ENCODE peak calls at places on chromosomes 13 and 19, in ten cellular contexts. K is HEK293T; N is heart right ventricle; J is T-helper 2 cell; A is B cell; B is stimulated activated CD8-positive, alpha-beta memory T cell treated with anti-CD3 and anti-CD28 coated beads, Interleukin-15, amount 100 ng/mL, for 4 hours; Y is Caki2; F is amniotic stem cell; H is foreskin fibroblast; C is brain microvascular endothelial cell. W is an unnamed sample.

GRCh38 chr13:46041335-46041934 is 11.1 kb downstream of the ZC3H13 start:
- DNase-seq in K (no peak), N (no peak), J (no peak), A (no peak), B (no peak), Y (no peak), F (no peak), H (no peak), C (no peak), W (no peak)

GRCh38 chr19:15107056-15108010 is at the start of gene SYDE1:
- DNase-seq in K (peak; percentile 68), N (peak; percentile 68), J (no peak), A (peak; percentile 67), B (no peak), Y (peak; percentile 72), F (peak; percentile 16), H (peak; percentile 66), C (no peak), W (peak; percentile 74)

GRCh38 chr13:112032186-112032835 is 34.6 kb upstream of the SOX1 start:
- DNase-seq in K (no peak), N (no peak), J (no peak), A (no peak), B (no peak), Y (peak; percentile 54), F (no peak), H (peak; percentile 10), C (peak; percentile 3), W (peak; percentile 69)

GRCh38 chr13:44710576-44710975 is 134.4 kb upstream of the TSC22D1 start:
- DNase-seq in K (no peak), N (no peak), J (no peak), A (no peak), B (no peak), Y (peak; percentile 63), F (peak; percentile 75), H (peak; percentile 92), C (peak; percentile 94), W (peak; percentile 85)

GRCh38 chr13:20633802-20634201 is 66.8 kb downstream of the IFT88 start:
- DNase-seq in K (no peak), N (no peak), J (no peak), A (no peak), B (no peak), Y (no peak), F (no peak), H (no peak), C (no peak), W (no peak)

GRCh38 chr19:11091343-11092153 is 2.3 kb downstream of the LDLR start:
- DNase-seq in K (no peak), N (no peak), J (peak; percentile 55), A (no peak), B (no peak), Y (peak; percentile 88), F (peak; percentile 74), H (peak; percentile 78), C (peak; percentile 81), W (peak; percentile 98)

GRCh38 chr13:63044617-63045016 is 1629.0 kb upstream of the PCDH20 start:
- DNase-seq in K (no peak), N (no peak), J (no peak), A (no peak), B (no peak), Y (no peak), F (no peak), H (no peak), C (no peak), W (no peak)

GRCh38 chr19:46371371-46371901 is 24.5 kb downstream of the PPP5C start:
- DNase-seq in K (no peak), N (no peak), J (no peak), A (no peak), B (no peak), Y (no peak), F (no peak), H (no peak), C (no peak), W (no peak)

GRCh38 chr13:74406439-74406838 is 272.2 kb upstream of the KLF12 start:
- DNase-seq in K (no peak), N (no peak), J (no peak), A (no peak), B (no peak), Y (no peak), F (no peak), H (no peak), C (no peak), W (no peak)

GRCh38 chr19:8017808-8018207 is 12.4 kb upstream of the ELAVL1 start:
- DNase-seq in K (peak; percentile 48), N (no peak), J (no peak), A (peak; percentile 69), B (no peak), Y (no peak), F (no peak), H (no peak), C (no peak), W (no peak)

GRCh38 chr19:58563823-58564222 is 5.4 kb upstream of the UBE2M start:
- DNase-seq in K (no peak), N (no peak), J (no peak), A (peak; percentile 15), B (no peak), Y (no peak), F (no peak), H (no peak), C (no peak), W (no peak)

GRCh38 chr19:41106177-41106576 is 8.1 kb upstream of the CYP2F1 start:
- DNase-seq in K (no peak), N (no peak), J (no peak), A (no peak), B (no peak), Y (no peak), F (no peak), H (no peak), C (no peak), W (no peak)

GRCh38 chr13:45949161-45949560 is 97.6 kb upstream of the SIAH3 start:
- DNase-seq in K (no peak), N (no peak), J (no peak), A (no peak), B (no peak), Y (no peak), F (no peak), H (no peak), C (no peak), W (no peak)

GRCh38 chr19:29326849-29327840 is 114.2 kb upstream of the UQCRFS1 start:
- DNase-seq in K (no peak), N (no peak), J (no peak), A (no peak), B (no peak), Y (no peak), F (no peak), H (no peak), C (no peak), W (no peak)

GRCh38 chr19:8334458-8335342 is 8.4 kb downstream of the KANK3 start:
- DNase-seq in K (peak; percentile 78), N (peak; percentile 52), J (no peak), A (peak; percentile 65), B (no peak), Y (peak; percentile 83), F (no peak), H (peak; percentile 83), C (no peak), W (peak; percentile 72)

GRCh38 chr19:50239916-50240585 is 36.6 kb downstream of the MYH14 start:
- DNase-seq in K (no peak), N (no peak), J (no peak), A (no peak), B (no peak), Y (no peak), F (no peak), H (no peak), C (no peak), W (peak; percentile 34)

GRCh38 chr13:109545964-109546363 is 240.4 kb downstream of the IRS2 start:
- DNase-seq in K (no peak), N (no peak), J (no peak), A (no peak), B (no peak), Y (no peak), F (no peak), H (no peak), C (no peak), W (no peak)

GRCh38 chr19:46944918-46945628 is 74.6 kb upstream of the NPAS1 start:
- DNase-seq in K (peak; percentile 74), N (peak; percentile 75), J (no peak), A (no peak), B (no peak), Y (peak; percentile 49), F (no peak), H (peak; percentile 72), C (peak; percentile 76), W (peak; percentile 61)

GRCh38 chr13:29963086-29963485 is 112.7 kb upstream of the UBL3 start:
- DNase-seq in K (no peak), N (no peak), J (no peak), A (no peak), B (no peak), Y (no peak), F (no peak), H (no peak), C (no peak), W (no peak)

GRCh38 chr13:20274466-20274865 is 42.3 kb upstream of the GJB6 start:
- DNase-seq in K (no peak), N (no peak), J (no peak), A (no peak), B (no peak), Y (no peak), F (no peak), H (no peak), C (no peak), W (no peak)

GRCh38 chr13:48043789-48044503 is 6.4 kb downstream of the NUDT15 start:
- DNase-seq in K (no peak), N (no peak), J (no peak), A (no peak), B (no peak), Y (no peak), F (no peak), H (peak; percentile 52), C (peak; percentile 35), W (no peak)

GRCh38 chr19:38617764-38618589 is at the start of gene MAP4K1:
- DNase-seq in K (no peak), N (peak; percentile 59), J (peak; percentile 59), A (peak; percentile 80), B (peak; percentile 44), Y (no peak), F (no peak), H (no peak), C (no peak), W (no peak)

GRCh38 chr13:104869501-104869900 is 1666.0 kb downstream of the EFNB2 start:
- DNase-seq in K (no peak), N (no peak), J (no peak), A (no peak), B (no peak), Y (no peak), F (no peak), H (no peak), C (peak; percentile 48), W (no peak)

GRCh38 chr13:97413694-97414093 is 20.3 kb upstream of the RAP2A start:
- DNase-seq in K (no peak), N (no peak), J (no peak), A (no peak), B (no peak), Y (no peak), F (no peak), H (no peak), C (no peak), W (no peak)

W was measured in Daoy.